ENCODE peak calls at places on chromosomes 11 and 22, in six cellular contexts. A is left ventricle myocardium inferior, X is HAP-1, Z is A549, E is ureter, O is HS-27A. V is an unnamed sample.

GRCh38 chr11:120929664-120930154 is 94.2 kb upstream of the TBCEL start:
- DNase-seq in A (peak; percentile 23), X (peak; percentile 62), Z (peak; percentile 53), E (no peak), O (no peak), V (peak; percentile 73)

GRCh38 chr22:28563636-28564035 is 116.0 kb downstream of the TTC28 start:
- DNase-seq in A (no peak), X (no peak), Z (no peak), E (no peak), O (no peak), V (no peak)

GRCh38 chr11:122306776-122307479 is 190.9 kb upstream of the BLID start:
- DNase-seq in A (no peak), X (no peak), Z (no peak), E (no peak), O (no peak), V (no peak)

GRCh38 chr11:71301858-71302533 is 49.6 kb upstream of the SHANK2 start:
- DNase-seq in A (no peak), X (no peak), Z (no peak), E (peak; percentile 30), O (no peak), V (no peak)

GRCh38 chr22:37983860-37984791 is at the start of gene SOX10:
- DNase-seq in A (no peak), X (no peak), Z (no peak), E (no peak), O (no peak), V (no peak)

GRCh38 chr22:29706991-29707390 is 12.8 kb upstream of the CABP7 start:
- DNase-seq in A (no peak), X (no peak), Z (no peak), E (no peak), O (no peak), V (no peak)

GRCh38 chr11:103257360-103257759 is 148.1 kb downstream of the DYNC2H1 start:
- DNase-seq in A (no peak), X (peak; percentile 44), Z (peak; percentile 44), E (no peak), O (no peak), V (no peak)

GRCh38 chr11:3865388-3866193 is 10.1 kb downstream of the STIM1 start:
- DNase-seq in A (no peak), X (no peak), Z (no peak), E (no peak), O (no peak), V (no peak)

GRCh38 chr11:83677730-83678129 is 391.6 kb upstream of the CCDC90B start:
- DNase-seq in A (no peak), X (no peak), Z (no peak), E (no peak), O (no peak), V (no peak)

GRCh38 chr11:125141178-125141577 is 23.4 kb upstream of the PKNOX2 start:
- DNase-seq in A (no peak), X (peak; percentile 20), Z (no peak), E (no peak), O (no peak), V (no peak)

GRCh38 chr11:70112017-70112434 is 33.9 kb downstream of the ANO1 start:
- DNase-seq in A (no peak), X (no peak), Z (no peak), E (no peak), O (no peak), V (no peak)

GRCh38 chr22:27115816-27116256 is 458.4 kb downstream of the MIAT start:
- DNase-seq in A (no peak), X (no peak), Z (peak; percentile 92), E (no peak), O (peak; percentile 95), V (no peak)

GRCh38 chr11:104694259-104695070 is 203.8 kb downstream of the CASP12 start:
- DNase-seq in A (no peak), X (no peak), Z (no peak), E (no peak), O (peak; percentile 53), V (no peak)

GRCh38 chr22:19825904-19826618 is 28.6 kb downstream of the GNB1L start:
- DNase-seq in A (no peak), X (no peak), Z (no peak), E (peak; percentile 43), O (no peak), V (no peak)

GRCh38 chr22:30591191-30591587 is 521 bp downstream of the PES1 start:
- DNase-seq in A (no peak), X (peak; percentile 15), Z (no peak), E (no peak), O (no peak), V (no peak)

GRCh38 chr11:1233351-1234053 is 10.6 kb downstream of the MUC5B start:
- DNase-seq in A (peak; percentile 4), X (no peak), Z (no peak), E (no peak), O (no peak), V (no peak)

GRCh38 chr11:103202048-103202651 is 92.9 kb downstream of the DYNC2H1 start:
- DNase-seq in A (no peak), X (peak; percentile 63), Z (peak; percentile 51), E (no peak), O (no peak), V (peak; percentile 3)

GRCh38 chr11:72195518-72195917 is 3.6 kb downstream of the FOLR1 start:
- DNase-seq in A (no peak), X (no peak), Z (no peak), E (no peak), O (no peak), V (no peak)

GRCh38 chr11:22221143-22221542 is 28.3 kb downstream of the ANO5 start:
- DNase-seq in A (no peak), X (no peak), Z (no peak), E (no peak), O (no peak), V (no peak)

GRCh38 chr11:16110862-16111261 is 245.5 kb downstream of the SOX6 start:
- DNase-seq in A (no peak), X (peak; percentile 24), Z (no peak), E (no peak), O (no peak), V (no peak)

GRCh38 chr22:46084376-46084775 is 66.0 kb upstream of the PPARA start:
- DNase-seq in A (no peak), X (no peak), Z (no peak), E (no peak), O (peak; percentile 34), V (no peak)

GRCh38 chr22:33539902-33540751 is 380.1 kb downstream of the LARGE1 start:
- DNase-seq in A (peak; percentile 58), X (no peak), Z (peak; percentile 98), E (peak; percentile 82), O (no peak), V (no peak)